ENCODE peak calls at places on chromosomes 5 and 9, in ten cellular contexts. S, T, U, V, I, L, W, K, A and M are unnamed samples.

GRCh38 chr5:173671121-173671949 is 54.9 kb upstream of the BOD1 start:
- DNase-seq in S (peak), T (no peak), U (peak), V (no peak), I (peak), L (no peak), W (no peak), K (peak), A (no peak), M (no peak)

GRCh38 chr5:31860726-31861432 is 221.9 kb downstream of the PDZD2 start:
- DNase-seq in S (no peak), T (no peak), U (no peak), V (no peak), I (no peak), L (no peak), W (no peak), K (no peak), A (no peak), M (no peak)

GRCh38 chr5:3602713-3603502 is 7.3 kb downstream of the IRX1 start:
- DNase-seq in S (peak), T (no peak), U (no peak), V (no peak), I (no peak), L (no peak), W (no peak), K (no peak), A (no peak), M (no peak)

GRCh38 chr5:139492700-139493192 is 10.2 kb upstream of the STING1 start:
- DNase-seq in S (no peak), T (peak), U (no peak), V (peak), I (no peak), L (no peak), W (no peak), K (no peak), A (no peak), M (peak)

GRCh38 chr9:76045217-76045616 is 154.7 kb downstream of the PCSK5 start:
- DNase-seq in S (no peak), T (no peak), U (no peak), V (no peak), I (no peak), L (no peak), W (no peak), K (no peak), A (no peak), M (no peak)

GRCh38 chr5:96090205-96090604 is 128.6 kb upstream of the ELL2 start:
- DNase-seq in S (no peak), T (no peak), U (no peak), V (no peak), I (no peak), L (no peak), W (no peak), K (no peak), A (no peak), M (no peak)

GRCh38 chr9:31393240-31393639 is 991.2 kb upstream of the ACO1 start:
- DNase-seq in S (no peak), T (no peak), U (no peak), V (no peak), I (no peak), L (no peak), W (no peak), K (no peak), A (no peak), M (no peak)

GRCh38 chr9:81427870-81428269 is 261.5 kb downstream of the TLE1 start:
- DNase-seq in S (no peak), T (no peak), U (no peak), V (no peak), I (no peak), L (no peak), W (no peak), K (no peak), A (no peak), M (no peak)

GRCh38 chr5:100676807-100677631 is 141.8 kb downstream of the FAM174A start:
- DNase-seq in S (no peak), T (peak), U (peak), V (no peak), I (no peak), L (no peak), W (no peak), K (no peak), A (no peak), M (no peak)

GRCh38 chr9:81522721-81523551 is 166.4 kb downstream of the TLE1 start:
- DNase-seq in S (no peak), T (peak), U (peak), V (peak), I (no peak), L (no peak), W (peak), K (no peak), A (no peak), M (no peak)

GRCh38 chr5:149641000-149641576 is 59.8 kb downstream of the ARHGEF37 start:
- DNase-seq in S (no peak), T (peak), U (peak), V (peak), I (no peak), L (no peak), W (no peak), K (peak), A (peak), M (peak)

DNA sequence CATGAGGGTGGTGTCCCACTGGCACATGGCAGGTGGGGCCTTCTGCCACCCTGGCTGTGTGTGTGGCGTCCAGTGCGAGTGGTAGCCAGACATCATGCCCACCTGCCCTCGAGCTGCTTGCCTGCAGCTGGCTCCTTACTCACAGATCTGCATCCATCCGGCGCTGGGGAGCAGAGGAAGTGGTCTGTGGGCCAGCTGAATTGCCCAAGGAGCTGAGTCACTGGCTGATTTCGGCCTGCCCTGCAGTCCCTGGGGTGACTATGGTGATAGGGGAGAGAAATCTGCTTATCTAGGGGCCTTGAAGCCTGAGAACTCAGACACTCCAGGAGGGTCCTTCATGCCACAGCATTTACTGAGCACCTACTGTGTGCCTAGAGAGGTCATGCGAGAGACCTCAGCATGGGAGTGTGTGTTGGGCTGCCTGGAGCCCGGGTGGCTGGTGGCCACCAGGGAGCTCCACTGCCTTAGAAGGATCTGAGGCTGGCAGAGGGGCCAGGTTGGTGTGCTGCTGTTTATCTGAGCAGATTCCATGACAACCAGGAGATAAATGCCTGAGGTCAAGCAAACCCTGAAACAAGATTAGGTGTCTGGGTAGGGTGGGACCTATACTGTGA is 57.1 kb downstream of the SLC22A5 start:
- DNase-seq in S (peak), T (peak), U (peak), V (peak), I (peak), L (no peak), W (no peak), K (no peak), A (peak), M (peak)
- TF ChIP-seq CTCF in S (peak), T (peak), U (peak), V (peak), I (no peak), L (no peak), W (no peak), K (no peak), A (peak), M (peak)

DNA sequence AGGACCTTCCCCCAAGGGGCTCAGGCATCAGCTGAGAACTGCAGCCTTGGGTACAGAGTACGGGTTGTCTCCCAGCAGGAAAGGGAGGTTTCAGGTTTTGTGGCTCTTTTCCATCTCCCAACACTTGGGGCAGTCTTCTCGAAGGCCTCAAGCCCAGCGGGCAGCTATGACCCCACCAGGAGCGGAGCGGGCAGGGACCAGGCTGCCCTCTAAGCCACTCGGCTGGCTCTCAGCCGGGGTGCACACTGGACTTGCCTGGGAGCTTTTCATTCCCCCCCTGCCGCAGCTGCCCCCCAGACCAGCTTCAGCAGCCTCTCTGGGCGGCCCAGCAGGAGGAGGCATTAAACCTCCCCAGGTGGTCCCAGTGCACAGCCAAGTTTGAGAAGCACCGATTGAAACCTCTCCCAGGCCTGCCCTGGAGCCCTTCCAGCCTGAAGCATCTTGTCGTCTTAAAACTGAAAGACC is 20.8 kb downstream of the NTNG2 start:
- DNase-seq in S (no peak), T (no peak), U (no peak), V (peak), I (no peak), L (no peak), W (no peak), K (no peak), A (no peak), M (no peak)
- TF ChIP-seq CTCF in S (peak), T (peak), U (no peak), V (no peak), I (no peak), L (peak), W (no peak), K (no peak), A (no peak), M (no peak)

GRCh38 chr9:113514061-113514460 is 50.5 kb downstream of the RGS3 start:
- DNase-seq in S (no peak), T (no peak), U (no peak), V (no peak), I (no peak), L (no peak), W (no peak), K (no peak), A (no peak), M (no peak)

GRCh38 chr9:113514748-113515147 is 51.2 kb downstream of the RGS3 start:
- DNase-seq in S (no peak), T (no peak), U (no peak), V (no peak), I (no peak), L (no peak), W (no peak), K (no peak), A (no peak), M (no peak)

GRCh38 chr9:113519401-113520108 is 56.0 kb downstream of the RGS3 start:
- DNase-seq in S (no peak), T (no peak), U (peak), V (peak), I (no peak), L (no peak), W (no peak), K (no peak), A (no peak), M (peak)

GRCh38 chr9:113515862-113516261 is 52.3 kb downstream of the RGS3 start:
- DNase-seq in S (no peak), T (no peak), U (peak), V (no peak), I (no peak), L (no peak), W (no peak), K (no peak), A (no peak), M (no peak)

DNA sequence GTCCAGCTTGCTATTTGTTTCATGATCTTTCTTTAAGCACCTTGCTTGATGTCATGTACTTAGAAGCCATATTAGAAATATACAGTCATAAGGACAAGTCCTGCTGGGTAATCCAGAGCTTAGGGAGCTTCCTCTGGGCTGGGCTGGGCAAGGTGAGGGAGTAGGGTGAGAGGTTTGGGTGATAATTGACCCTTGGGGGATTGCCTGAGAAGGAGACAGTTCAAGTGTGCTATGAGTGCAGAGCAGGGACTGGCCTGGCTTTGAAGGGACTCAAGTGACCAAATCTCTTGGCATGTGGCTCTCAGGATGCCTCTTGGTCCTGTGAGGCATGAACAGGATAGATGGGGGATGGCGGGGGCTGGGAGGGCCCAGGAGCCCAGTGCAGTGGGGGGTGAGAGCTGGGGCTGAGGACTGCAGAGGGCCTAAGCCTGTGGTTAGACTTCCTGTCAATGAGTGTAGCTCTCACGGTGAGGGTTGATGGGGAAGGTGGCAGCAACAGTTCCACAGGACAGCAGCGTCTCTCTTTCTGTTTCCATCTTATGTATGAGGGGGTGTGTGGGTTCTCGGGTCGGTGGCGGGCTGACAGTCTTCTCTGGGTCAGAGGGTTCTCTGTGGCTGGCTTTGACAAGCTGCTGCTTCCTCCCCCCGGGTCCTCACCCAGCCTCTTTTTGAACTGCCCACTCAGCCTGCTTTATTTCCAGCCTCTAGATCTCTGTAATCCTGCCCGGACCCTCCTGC is 53.5 kb downstream of the RGS3 start:
- DNase-seq in S (no peak), T (no peak), U (no peak), V (no peak), I (no peak), L (no peak), W (no peak), K (no peak), A (no peak), M (no peak)
- TF ChIP-seq CTCF in S (no peak), T (no peak), U (no peak), V (no peak), I (no peak), L (no peak), W (no peak), K (no peak), A (no peak), M (no peak)

DNA sequence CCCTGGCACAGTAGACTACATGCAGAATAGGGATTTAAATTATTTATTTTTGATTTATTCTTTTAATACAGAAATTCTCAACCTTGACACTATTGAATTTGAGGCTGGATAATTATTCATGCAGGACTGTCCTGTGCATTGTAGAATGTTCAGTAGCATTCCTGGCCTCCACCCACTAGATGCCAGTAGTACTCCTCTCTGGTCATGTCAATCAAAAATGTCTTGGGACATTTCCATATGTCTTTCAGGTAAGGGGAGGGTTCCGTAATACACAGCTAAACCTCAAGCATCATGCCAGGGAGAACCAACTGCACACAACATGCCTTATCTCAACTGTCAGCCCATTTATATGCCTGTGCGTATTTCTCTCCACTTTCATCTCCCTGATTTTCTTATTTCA is 231.8 kb downstream of the BRINP1 start:
- DNase-seq in S (no peak), T (no peak), U (no peak), V (no peak), I (no peak), L (no peak), W (no peak), K (no peak), A (no peak), M (no peak)
- TF ChIP-seq CTCF in S (no peak), T (no peak), U (no peak), V (no peak), I (no peak), L (no peak), W (no peak), K (no peak), A (no peak), M (no peak)

GRCh38 chr5:111072949-111073682 is 1.6 kb downstream of the TSLP start:
- DNase-seq in S (peak), T (no peak), U (no peak), V (no peak), I (peak), L (peak), W (peak), K (peak), A (peak), M (peak)
- TF ChIP-seq CTCF in S (no peak), T (peak), U (peak), V (no peak), I (no peak), L (no peak), W (no peak), K (no peak), A (no peak), M (no peak)

GRCh38 chr5:13976867-13977479 is 32.5 kb upstream of the DNAH5 start:
- DNase-seq in S (no peak), T (peak), U (peak), V (peak), I (no peak), L (peak), W (peak), K (no peak), A (no peak), M (peak)
- TF ChIP-seq CTCF in S (peak), T (peak), U (peak), V (peak), I (no peak), L (peak), W (peak), K (no peak), A (no peak), M (peak)

GRCh38 chr9:212265-212664 is 2.4 kb upstream of the DOCK8 start:
- DNase-seq in S (no peak), T (no peak), U (no peak), V (no peak), I (no peak), L (no peak), W (no peak), K (no peak), A (no peak), M (no peak)

GRCh38 chr9:215631-216155 is 1.0 kb downstream of the DOCK8 start:
- DNase-seq in S (no peak), T (no peak), U (no peak), V (no peak), I (no peak), L (no peak), W (no peak), K (no peak), A (no peak), M (no peak)

GRCh38 chr9:211557-211956 is 3.1 kb upstream of the DOCK8 start:
- DNase-seq in S (no peak), T (no peak), U (no peak), V (no peak), I (no peak), L (no peak), W (no peak), K (no peak), A (peak), M (no peak)

GRCh38 chr9:211036-211435 is 3.6 kb upstream of the DOCK8 start:
- DNase-seq in S (no peak), T (no peak), U (no peak), V (no peak), I (no peak), L (no peak), W (no peak), K (no peak), A (no peak), M (no peak)

DNA sequence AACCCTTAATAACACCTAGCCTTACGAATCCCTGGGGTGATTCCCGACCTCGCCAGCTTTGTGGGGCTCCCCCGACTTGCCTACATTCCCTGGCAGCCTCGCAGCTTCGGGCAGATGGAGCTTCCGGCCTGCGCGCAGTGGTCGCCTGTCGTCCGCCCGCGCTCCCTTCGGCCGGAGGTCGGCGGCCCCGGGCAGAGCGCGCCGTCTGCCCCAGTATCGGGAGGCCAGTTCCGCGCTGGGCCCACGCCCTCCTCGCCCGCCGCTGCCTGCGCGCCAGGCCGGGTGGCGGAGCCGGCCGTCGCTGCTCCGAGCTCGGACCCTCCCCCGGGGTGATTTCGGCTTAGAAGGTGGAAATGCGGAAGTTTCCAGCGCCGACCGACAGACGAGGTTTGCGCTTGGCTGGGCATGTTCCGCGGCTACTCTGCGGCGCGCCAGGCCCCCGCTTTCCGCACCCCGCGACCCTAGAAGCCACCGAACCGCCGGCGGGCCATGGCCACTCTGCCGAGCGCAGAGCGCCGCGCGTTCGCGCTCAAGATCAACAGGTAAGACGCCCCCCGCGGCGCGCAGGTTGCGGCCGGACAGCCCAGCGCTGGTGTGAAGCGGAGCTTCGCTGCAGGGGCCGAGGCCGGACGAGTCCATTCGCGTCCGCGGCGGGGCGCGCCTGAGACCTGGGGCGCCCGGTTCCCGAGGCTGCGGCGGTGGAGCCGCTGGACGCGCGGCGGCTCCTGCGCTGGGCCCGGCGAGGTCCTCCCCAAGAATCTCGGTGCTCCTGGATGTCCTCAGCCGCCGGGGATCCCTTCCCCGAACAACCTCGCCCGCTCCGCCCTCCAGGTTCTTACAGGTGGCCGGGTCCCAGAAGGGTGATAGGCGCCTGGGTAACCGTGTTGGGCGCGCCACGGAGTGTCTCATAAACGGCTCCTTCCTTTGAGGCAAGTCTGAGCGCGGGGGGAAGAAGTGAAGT is at the start of gene DOCK8:
- DNase-seq in S (peak), T (no peak), U (no peak), V (peak), I (peak), L (peak), W (peak), K (peak), A (peak), M (peak)
- TF ChIP-seq CTCF in S (peak), T (peak), U (no peak), V (peak), I (no peak), L (peak), W (no peak), K (no peak), A (no peak), M (no peak)

DNA sequence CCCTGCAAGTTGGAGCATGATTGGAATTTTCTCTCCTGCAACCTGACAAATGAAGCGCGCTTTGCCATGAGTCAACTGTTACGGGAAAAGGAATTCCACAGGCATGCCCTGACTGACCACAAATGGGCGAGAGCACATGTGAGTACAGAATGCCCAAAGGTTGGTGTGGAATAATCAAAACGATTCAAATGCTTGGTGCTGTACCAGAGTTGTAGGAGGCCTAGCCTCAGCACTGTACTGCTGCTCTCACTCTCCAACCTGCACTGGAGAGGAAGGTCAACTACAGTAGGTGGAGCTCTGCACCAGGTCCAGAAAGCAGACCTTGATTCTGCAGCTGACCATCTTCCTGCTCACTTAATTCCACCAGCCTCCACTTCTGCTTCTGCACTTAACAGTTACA is 406.9 kb upstream of the ACTBL2 start:
- DNase-seq in S (no peak), T (peak), U (peak), V (peak), I (no peak), L (no peak), W (peak), K (peak), A (no peak), M (peak)
- TF ChIP-seq CTCF in S (peak), T (peak), U (peak), V (peak), I (no peak), L (no peak), W (peak), K (no peak), A (no peak), M (no peak)